ENCODE peak calls at places on chromosome 11, in six cellular contexts. One of them, this sample, is unnamed.

GRCh38 chr11:71112990-71113389 is 139.4 kb downstream of the SHANK2 start:
- DNase-seq in choroid plexus epithelial cell: no peak
- DNase-seq in GM10248: no peak
- DNase-seq in tibial artery: no peak
- DNase-seq in naive thymus-derived CD8-positive, alpha-beta T cell: no peak
- DNase-seq in stimulated activated CD4-positive, alpha-beta T cell treated with anti-CD3 and anti-CD28 coated beads, Interleukin-4, amount 100 ng/mL, for 48 hours: no peak
- DNase-seq in this sample: no peak

GRCh38 chr11:75777461-75778110 is 9.0 kb downstream of the DGAT2 start:
- DNase-seq in naive thymus-derived CD8-positive, alpha-beta T cell: no peak
- DNase-seq in GM10248: no peak
- DNase-seq in tibial artery: no peak
- DNase-seq in stimulated activated CD4-positive, alpha-beta T cell treated with anti-CD3 and anti-CD28 coated beads, Interleukin-4, amount 100 ng/mL, for 48 hours: no peak
- DNase-seq in choroid plexus epithelial cell: no peak
- DNase-seq in this sample: no peak

GRCh38 chr11:119206512-119207299 is 567 bp downstream of the CBL start:
- DNase-seq in stimulated activated CD4-positive, alpha-beta T cell treated with anti-CD3 and anti-CD28 coated beads, Interleukin-4, amount 100 ng/mL, for 48 hours: peak
- DNase-seq in naive thymus-derived CD8-positive, alpha-beta T cell: peak
- DNase-seq in choroid plexus epithelial cell: peak
- DNase-seq in GM10248: peak
- DNase-seq in tibial artery: no peak
- DNase-seq in this sample: no peak

GRCh38 chr11:125338886-125339811 is 156.9 kb downstream of the FEZ1 start:
- DNase-seq in naive thymus-derived CD8-positive, alpha-beta T cell: no peak
- DNase-seq in choroid plexus epithelial cell: peak
- DNase-seq in tibial artery: peak
- DNase-seq in GM10248: no peak
- DNase-seq in stimulated activated CD4-positive, alpha-beta T cell treated with anti-CD3 and anti-CD28 coated beads, Interleukin-4, amount 100 ng/mL, for 48 hours: no peak
- DNase-seq in this sample: no peak

GRCh38 chr11:72293391-72293790 is 49.4 kb upstream of the PHOX2A start:
- DNase-seq in naive thymus-derived CD8-positive, alpha-beta T cell: no peak
- DNase-seq in stimulated activated CD4-positive, alpha-beta T cell treated with anti-CD3 and anti-CD28 coated beads, Interleukin-4, amount 100 ng/mL, for 48 hours: no peak
- DNase-seq in GM10248: no peak
- DNase-seq in tibial artery: no peak
- DNase-seq in choroid plexus epithelial cell: no peak
- DNase-seq in this sample: no peak

GRCh38 chr11:126122863-126123262 is 60.2 kb upstream of the CDON start:
- DNase-seq in naive thymus-derived CD8-positive, alpha-beta T cell: no peak
- DNase-seq in choroid plexus epithelial cell: no peak
- DNase-seq in stimulated activated CD4-positive, alpha-beta T cell treated with anti-CD3 and anti-CD28 coated beads, Interleukin-4, amount 100 ng/mL, for 48 hours: no peak
- DNase-seq in tibial artery: no peak
- DNase-seq in GM10248: no peak
- DNase-seq in this sample: no peak

GRCh38 chr11:66861774-66862558 is 5.1 kb downstream of the LRFN4 start:
- DNase-seq in naive thymus-derived CD8-positive, alpha-beta T cell: no peak
- DNase-seq in stimulated activated CD4-positive, alpha-beta T cell treated with anti-CD3 and anti-CD28 coated beads, Interleukin-4, amount 100 ng/mL, for 48 hours: no peak
- DNase-seq in choroid plexus epithelial cell: no peak
- DNase-seq in tibial artery: no peak
- DNase-seq in GM10248: no peak
- DNase-seq in this sample: no peak

GRCh38 chr11:123841189-123841588 is 35.0 kb upstream of the OR6M1 start:
- DNase-seq in choroid plexus epithelial cell: no peak
- DNase-seq in tibial artery: no peak
- DNase-seq in stimulated activated CD4-positive, alpha-beta T cell treated with anti-CD3 and anti-CD28 coated beads, Interleukin-4, amount 100 ng/mL, for 48 hours: no peak
- DNase-seq in naive thymus-derived CD8-positive, alpha-beta T cell: no peak
- DNase-seq in GM10248: no peak
- DNase-seq in this sample: no peak

GRCh38 chr11:123577081-123577598 is 77.3 kb downstream of the SCN3B start:
- DNase-seq in tibial artery: no peak
- DNase-seq in naive thymus-derived CD8-positive, alpha-beta T cell: peak
- DNase-seq in stimulated activated CD4-positive, alpha-beta T cell treated with anti-CD3 and anti-CD28 coated beads, Interleukin-4, amount 100 ng/mL, for 48 hours: peak
- DNase-seq in GM10248: peak
- DNase-seq in choroid plexus epithelial cell: peak
- DNase-seq in this sample: peak

GRCh38 chr11:102494216-102494615 is 36.3 kb downstream of the MMP7 start:
- DNase-seq in choroid plexus epithelial cell: no peak
- DNase-seq in tibial artery: no peak
- DNase-seq in stimulated activated CD4-positive, alpha-beta T cell treated with anti-CD3 and anti-CD28 coated beads, Interleukin-4, amount 100 ng/mL, for 48 hours: no peak
- DNase-seq in GM10248: no peak
- DNase-seq in naive thymus-derived CD8-positive, alpha-beta T cell: no peak
- DNase-seq in this sample: no peak

GRCh38 chr11:47413908-47414684 is 5.7 kb downstream of the SLC39A13 start:
- DNase-seq in naive thymus-derived CD8-positive, alpha-beta T cell: no peak
- DNase-seq in tibial artery: no peak
- DNase-seq in GM10248: no peak
- DNase-seq in choroid plexus epithelial cell: peak
- DNase-seq in stimulated activated CD4-positive, alpha-beta T cell treated with anti-CD3 and anti-CD28 coated beads, Interleukin-4, amount 100 ng/mL, for 48 hours: no peak
- DNase-seq in this sample: no peak

GRCh38 chr11:6201486-6201885 is 2.5 kb downstream of the OR52W1 start:
- DNase-seq in tibial artery: no peak
- DNase-seq in stimulated activated CD4-positive, alpha-beta T cell treated with anti-CD3 and anti-CD28 coated beads, Interleukin-4, amount 100 ng/mL, for 48 hours: no peak
- DNase-seq in naive thymus-derived CD8-positive, alpha-beta T cell: no peak
- DNase-seq in choroid plexus epithelial cell: peak
- DNase-seq in GM10248: no peak
- DNase-seq in this sample: no peak

GRCh38 chr11:96143016-96143670 is 199.9 kb downstream of the MAML2 start:
- DNase-seq in tibial artery: no peak
- DNase-seq in choroid plexus epithelial cell: peak
- DNase-seq in stimulated activated CD4-positive, alpha-beta T cell treated with anti-CD3 and anti-CD28 coated beads, Interleukin-4, amount 100 ng/mL, for 48 hours: no peak
- DNase-seq in naive thymus-derived CD8-positive, alpha-beta T cell: no peak
- DNase-seq in GM10248: no peak
- DNase-seq in this sample: no peak

GRCh38 chr11:81967242-81967641 is 766.4 kb downstream of the FAM181B start:
- DNase-seq in choroid plexus epithelial cell: peak
- DNase-seq in stimulated activated CD4-positive, alpha-beta T cell treated with anti-CD3 and anti-CD28 coated beads, Interleukin-4, amount 100 ng/mL, for 48 hours: no peak
- DNase-seq in naive thymus-derived CD8-positive, alpha-beta T cell: no peak
- DNase-seq in tibial artery: no peak
- DNase-seq in GM10248: no peak
- DNase-seq in this sample: no peak

GRCh38 chr11:61113209-61113608 is 10.9 kb downstream of the CD5 start:
- DNase-seq in choroid plexus epithelial cell: no peak
- DNase-seq in tibial artery: no peak
- DNase-seq in stimulated activated CD4-positive, alpha-beta T cell treated with anti-CD3 and anti-CD28 coated beads, Interleukin-4, amount 100 ng/mL, for 48 hours: no peak
- DNase-seq in naive thymus-derived CD8-positive, alpha-beta T cell: no peak
- DNase-seq in GM10248: no peak
- DNase-seq in this sample: no peak